ENCODE peak calls at places on chromosomes 4 and X, in seven cellular contexts. K, H, F, B, Q, T and E are unnamed samples.

GRCh38 chr4:10593130-10593529 is 91.4 kb downstream of the CLNK start:
- DNase-seq in K (peak), H (no peak), F (no peak), B (no peak), Q (no peak), T (no peak), E (no peak)

GRCh38 chr4:107044170-107044569 is 8.1 kb upstream of the DKK2 start:
- DNase-seq in K (peak), H (no peak), F (no peak), B (no peak), Q (no peak), T (no peak), E (no peak)

GRCh38 chrX:18617351-18617750 is 54.6 kb downstream of the RS1 start:
- DNase-seq in K (peak), H (peak), F (peak), B (no peak), Q (no peak), T (no peak), E (no peak)

GRCh38 chr4:16626945-16627344 is 271.5 kb downstream of the LDB2 start:
- DNase-seq in K (no peak), H (no peak), F (no peak), B (no peak), Q (no peak), T (no peak), E (no peak)

GRCh38 chr4:145231906-145232700 is 51.7 kb upstream of the OTUD4 start:
- DNase-seq in K (no peak), H (no peak), F (no peak), B (no peak), Q (no peak), T (no peak), E (no peak)

GRCh38 chr4:153573221-153573620 is 107.1 kb downstream of the TMEM131L start:
- DNase-seq in K (no peak), H (no peak), F (no peak), B (no peak), Q (no peak), T (no peak), E (no peak)

GRCh38 chrX:154046262-154046771 is 26.6 kb upstream of the IRAK1 start:
- DNase-seq in K (no peak), H (no peak), F (peak), B (no peak), Q (no peak), T (no peak), E (no peak)

GRCh38 chr4:55549888-55550287 is 3.2 kb upstream of the CLOCK start:
- DNase-seq in K (peak), H (no peak), F (no peak), B (no peak), Q (no peak), T (no peak), E (no peak)

GRCh38 chrX:20517565-20517964 is 250.9 kb upstream of the RPS6KA3 start:
- DNase-seq in K (no peak), H (no peak), F (no peak), B (no peak), Q (no peak), T (no peak), E (no peak)

GRCh38 chrX:40176256-40176978 is 78.7 kb upstream of the BCOR start:
- DNase-seq in K (no peak), H (peak), F (peak), B (no peak), Q (peak), T (no peak), E (peak)

GRCh38 chr4:89539374-89539773 is 231.8 kb upstream of the GPRIN3 start:
- DNase-seq in K (no peak), H (no peak), F (peak), B (no peak), Q (no peak), T (no peak), E (no peak)

GRCh38 chr4:105282489-105282888 is 135.8 kb downstream of the TET2 start:
- DNase-seq in K (no peak), H (no peak), F (no peak), B (no peak), Q (no peak), T (no peak), E (no peak)

GRCh38 chr4:153346563-153346962 is 2.1 kb downstream of the MND1 start:
- DNase-seq in K (no peak), H (no peak), F (no peak), B (no peak), Q (no peak), T (no peak), E (no peak)

GRCh38 chr4:127284236-127284635 is 348.5 kb upstream of the INTU start:
- DNase-seq in K (no peak), H (no peak), F (no peak), B (no peak), Q (no peak), T (no peak), E (no peak)

GRCh38 chr4:136768925-136769275 is 763.4 kb downstream of the PCDH18 start:
- DNase-seq in K (no peak), H (no peak), F (no peak), B (no peak), Q (no peak), T (no peak), E (no peak)

GRCh38 chr4:87580057-87580456 is 28.3 kb upstream of the DSPP start:
- DNase-seq in K (no peak), H (no peak), F (no peak), B (no peak), Q (no peak), T (no peak), E (peak)

GRCh38 chr4:22500128-22500611 is 15.7 kb downstream of the ADGRA3 start:
- DNase-seq in K (no peak), H (no peak), F (no peak), B (no peak), Q (no peak), T (no peak), E (no peak)

GRCh38 chr4:143085644-143086043 is 99.1 kb upstream of the USP38 start:
- DNase-seq in K (no peak), H (no peak), F (no peak), B (no peak), Q (no peak), T (no peak), E (no peak)

GRCh38 chrX:130523460-130524394 is 121.9 kb downstream of the RBMX2 start:
- DNase-seq in K (no peak), H (no peak), F (no peak), B (no peak), Q (peak), T (no peak), E (peak)

GRCh38 chrX:69149466-69150293 is 15.6 kb downstream of the PJA1 start:
- DNase-seq in K (no peak), H (no peak), F (no peak), B (no peak), Q (no peak), T (no peak), E (peak)

GRCh38 chrX:13131511-13132137 is 87.2 kb upstream of the FAM9C start:
- DNase-seq in K (no peak), H (peak), F (no peak), B (no peak), Q (no peak), T (no peak), E (no peak)

GRCh38 chr4:183995489-183996049 is 90.5 kb downstream of the STOX2 start:
- DNase-seq in K (no peak), H (no peak), F (no peak), B (no peak), Q (no peak), T (no peak), E (no peak)

GRCh38 chr4:147975325-147975724 is 243.4 kb downstream of the ARHGAP10 start:
- DNase-seq in K (no peak), H (no peak), F (no peak), B (no peak), Q (no peak), T (no peak), E (no peak)

GRCh38 chr4:105637409-105638258 is 70.9 kb downstream of the INTS12 start:
- DNase-seq in K (no peak), H (peak), F (no peak), B (peak), Q (no peak), T (no peak), E (peak)

DNA sequence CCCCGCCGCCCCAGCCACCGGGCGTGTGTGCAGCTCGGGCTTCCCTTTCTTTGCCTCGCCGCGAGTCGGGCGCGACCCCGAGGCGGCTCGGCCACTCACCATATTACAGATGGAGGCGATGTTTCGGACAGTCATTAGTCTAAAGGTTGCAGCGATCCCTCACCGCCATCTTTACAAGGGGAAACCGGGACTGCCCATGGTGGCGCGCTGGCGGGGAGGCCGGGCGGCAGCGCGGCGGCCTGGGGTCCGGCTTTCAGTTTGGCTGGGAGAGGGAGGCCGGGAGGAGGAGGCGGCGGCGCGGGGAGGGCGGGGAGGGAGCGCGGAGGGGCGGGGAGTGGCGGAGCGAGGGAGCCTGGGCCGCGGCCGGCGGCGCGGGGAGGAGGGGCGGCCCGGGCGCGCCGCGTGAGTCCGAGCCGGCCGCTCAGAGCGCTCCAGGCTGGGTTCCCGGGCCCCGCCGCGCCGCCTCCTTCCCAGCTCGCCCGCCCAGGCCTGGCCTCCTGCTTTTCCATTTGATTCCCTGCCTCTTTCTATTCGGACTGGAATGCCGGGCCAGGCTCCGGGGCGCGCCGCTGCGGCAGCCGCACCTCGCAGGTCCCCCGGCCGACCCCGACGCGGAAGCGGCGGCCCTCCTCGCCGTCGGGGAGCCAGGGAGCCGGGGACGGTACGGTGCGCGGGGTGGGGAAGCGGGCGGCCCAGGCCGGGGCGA is at the start of gene USP46:
- DNase-seq in K (peak), H (peak), F (peak), B (no peak), Q (peak), T (no peak), E (peak)
- TF ChIP-seq MAX in K (peak), H (peak), F (no peak), B (no peak), Q (no peak), T (no peak), E (peak)

GRCh38 chrX:39050427-39050826 is 249.2 kb downstream of the MID1IP1 start:
- DNase-seq in K (no peak), H (no peak), F (no peak), B (no peak), Q (no peak), T (no peak), E (no peak)
- TF ChIP-seq RAD21 in K (no peak), H (no peak), F (no peak), B (no peak), Q (no peak), T (no peak), E (no peak)

DNA sequence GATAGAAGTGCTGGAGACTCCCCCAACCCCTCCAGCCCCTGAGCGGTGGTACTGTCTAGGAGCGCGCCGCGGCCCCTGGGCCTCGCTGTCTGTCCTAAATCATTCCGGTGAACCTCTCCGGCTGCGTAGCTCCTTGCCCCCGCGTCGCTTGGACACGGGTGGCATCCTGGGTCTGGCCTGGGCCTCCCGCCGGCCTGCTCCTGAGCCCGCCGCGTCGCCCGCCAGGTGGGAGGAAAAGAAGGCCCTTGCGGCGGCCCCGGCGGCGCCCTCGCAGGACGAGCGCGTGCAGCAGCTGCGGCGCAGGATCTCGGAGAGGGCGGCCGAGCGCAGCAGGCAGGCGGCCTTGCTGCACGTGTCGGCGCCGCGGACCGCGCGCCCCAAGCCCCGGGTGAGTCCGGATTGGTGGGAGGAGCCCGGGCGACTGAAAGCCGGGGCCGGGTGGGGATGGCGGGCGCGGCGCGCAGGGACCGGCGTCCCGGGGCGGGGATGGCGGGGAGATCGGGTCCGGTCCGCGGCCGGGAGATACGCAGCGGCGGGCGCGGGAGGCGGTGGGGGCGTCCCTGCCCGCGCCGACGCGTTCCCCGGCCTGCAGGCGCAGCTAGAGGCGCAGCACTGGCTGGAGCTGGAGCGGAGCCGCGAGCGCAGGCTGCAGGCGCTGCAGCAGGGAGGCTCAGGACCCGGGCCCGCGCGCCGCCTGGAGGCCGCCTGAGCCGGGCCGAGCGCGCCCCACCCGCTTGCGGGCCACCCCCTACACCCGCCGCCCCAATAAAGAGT is 6.5 kb upstream of the RNF4 start:
- DNase-seq in K (peak), H (peak), F (peak), B (no peak), Q (peak), T (no peak), E (peak)
- TF ChIP-seq MAX in K (no peak), H (peak), F (peak), B (no peak), Q (peak), T (peak), E (peak)

DNA sequence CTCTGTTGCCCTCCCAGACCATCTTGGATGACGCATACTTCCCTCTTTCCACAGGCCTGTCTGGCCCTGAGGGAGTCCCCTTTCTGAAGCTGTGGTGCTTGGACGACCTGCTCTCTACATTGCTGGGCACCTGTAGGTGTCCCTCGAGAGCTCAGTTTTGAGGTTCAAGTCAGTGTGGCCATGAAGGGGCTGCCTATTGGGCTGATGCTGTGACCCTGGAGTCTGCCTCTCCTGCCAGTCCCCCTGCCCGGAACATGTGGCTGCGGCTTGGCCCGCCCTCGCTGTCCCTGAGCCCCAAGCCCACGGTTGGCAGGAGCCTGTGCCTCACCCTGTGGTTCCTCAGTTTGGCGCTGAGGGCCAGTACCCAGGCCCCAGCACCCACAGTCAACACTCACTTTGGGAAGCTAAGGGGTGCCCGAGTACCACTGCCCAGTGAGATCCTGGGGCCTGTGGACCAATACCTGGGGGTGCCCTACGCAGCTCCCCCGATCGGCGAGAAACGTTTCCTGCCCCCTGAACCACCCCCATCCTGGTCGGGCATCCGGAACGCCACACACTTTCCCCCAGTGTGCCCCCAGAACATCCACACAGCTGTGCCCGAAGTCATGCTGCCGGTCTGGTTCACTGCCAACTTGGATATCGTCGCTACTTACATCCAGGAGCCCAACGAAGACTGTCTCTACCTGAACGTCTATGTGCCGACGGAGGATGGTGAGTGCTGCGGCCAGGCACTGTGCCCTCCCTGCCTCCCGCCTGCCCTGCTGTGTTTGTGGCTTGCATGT is 3.0 kb downstream of the NLGN3 start:
- DNase-seq in K (no peak), H (peak), F (no peak), B (no peak), Q (no peak), T (no peak), E (no peak)
- TF ChIP-seq RAD21 in K (no peak), H (no peak), F (no peak), B (no peak), Q (no peak), T (peak), E (no peak)

GRCh38 chr4:189215574-189215973 is 725.1 kb upstream of the FRG1 start:
- DNase-seq in K (no peak), H (no peak), F (no peak), B (no peak), Q (no peak), T (no peak), E (no peak)
- TF ChIP-seq MAX in K (no peak), H (no peak), F (no peak), B (no peak), Q (no peak), T (no peak), E (no peak)

GRCh38 chr4:139783761-139784484 is 118.3 kb downstream of the MGST2 start:
- DNase-seq in K (no peak), H (peak), F (no peak), B (no peak), Q (no peak), T (no peak), E (peak)
- TF ChIP-seq RAD21 in K (no peak), H (no peak), F (no peak), B (no peak), Q (no peak), T (no peak), E (peak)

GRCh38 chr4:74094227-74094626 is 4.8 kb downstream of the CXCL2 start:
- DNase-seq in K (no peak), H (no peak), F (no peak), B (no peak), Q (no peak), T (no peak), E (no peak)

GRCh38 chr4:74095886-74096264 is 3.1 kb downstream of the CXCL2 start:
- DNase-seq in K (no peak), H (no peak), F (no peak), B (no peak), Q (no peak), T (no peak), E (no peak)

GRCh38 chr4:74096265-74096980 is 2.6 kb downstream of the CXCL2 start:
- DNase-seq in K (no peak), H (no peak), F (peak), B (no peak), Q (no peak), T (no peak), E (no peak)

GRCh38 chr4:74095482-74095881 is 3.5 kb downstream of the CXCL2 start:
- DNase-seq in K (no peak), H (no peak), F (peak), B (no peak), Q (no peak), T (no peak), E (no peak)

DNA sequence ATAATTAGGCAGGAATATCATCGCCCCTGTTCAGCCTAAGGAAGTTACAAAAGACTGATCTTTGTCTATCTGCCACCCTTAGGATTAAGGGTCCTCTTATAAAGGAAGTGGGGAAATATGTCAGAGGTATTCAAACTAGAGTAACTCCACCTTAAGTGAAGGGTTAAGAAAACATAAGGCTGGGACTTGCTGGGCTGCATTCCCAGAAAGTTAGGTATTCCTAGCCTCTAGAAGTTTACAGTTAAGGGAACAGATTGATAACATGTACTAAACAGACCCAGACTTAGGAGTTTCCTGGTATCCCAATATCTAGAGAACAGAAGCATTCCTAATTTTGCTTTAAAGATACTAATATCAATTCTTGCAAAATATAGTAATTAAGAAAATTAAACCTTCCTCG is 6.0 kb downstream of the CXCL2 start:
- DNase-seq in K (no peak), H (no peak), F (no peak), B (no peak), Q (no peak), T (no peak), E (no peak)
- TF ChIP-seq MAX in K (no peak), H (no peak), F (no peak), B (no peak), Q (no peak), T (no peak), E (no peak)

GRCh38 chr4:44425614-44426208 is 22.9 kb downstream of the KCTD8 start:
- DNase-seq in K (no peak), H (no peak), F (peak), B (no peak), Q (no peak), T (no peak), E (peak)

GRCh38 chr4:44421330-44421729 is 27.3 kb downstream of the KCTD8 start:
- DNase-seq in K (no peak), H (no peak), F (no peak), B (no peak), Q (no peak), T (no peak), E (no peak)

GRCh38 chr4:44422912-44423311 is 25.7 kb downstream of the KCTD8 start:
- DNase-seq in K (no peak), H (no peak), F (no peak), B (no peak), Q (no peak), T (no peak), E (no peak)
- TF ChIP-seq RAD21 in K (no peak), H (no peak), F (no peak), B (no peak), Q (no peak), T (no peak), E (no peak)

GRCh38 chr4:38189445-38189844 is 229.2 kb downstream of the PTTG2 start:
- DNase-seq in K (peak), H (peak), F (peak), B (no peak), Q (no peak), T (no peak), E (no peak)
- TF ChIP-seq MAX in K (peak), H (no peak), F (no peak), B (no peak), Q (no peak), T (no peak), E (no peak)

DNA sequence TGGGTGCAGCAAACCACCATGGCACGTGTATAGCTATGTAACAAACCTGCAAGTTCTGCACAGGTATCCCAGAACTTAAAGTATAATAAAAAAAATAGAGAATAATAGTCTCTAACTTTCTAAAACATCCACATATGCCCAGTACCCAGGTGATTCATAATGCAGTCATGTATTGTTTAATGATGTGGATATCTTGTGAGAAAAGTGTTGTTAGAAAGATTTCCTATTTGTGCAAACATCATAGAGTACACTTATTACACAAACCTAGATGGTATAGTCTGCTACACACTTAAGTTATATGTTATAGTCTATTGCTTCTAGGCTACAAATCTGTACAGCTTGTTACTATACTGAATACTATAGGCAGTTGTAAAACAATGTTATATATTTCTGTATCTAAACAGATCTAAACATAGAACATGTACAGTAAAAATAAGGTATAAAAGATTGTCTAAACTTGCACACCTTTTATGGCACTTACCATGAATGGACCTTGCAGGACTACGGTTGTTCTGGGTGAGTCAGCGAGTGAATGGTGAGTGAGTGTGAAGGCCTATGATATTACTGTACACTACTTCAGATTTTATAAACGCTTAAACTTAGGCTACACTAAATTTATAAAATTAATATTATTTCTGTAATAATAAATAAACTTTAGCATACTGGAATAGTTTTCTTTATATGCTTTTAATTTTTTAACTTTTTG is 232.2 kb upstream of the SLIT2 start:
- DNase-seq in K (no peak), H (no peak), F (no peak), B (no peak), Q (no peak), T (no peak), E (no peak)
- TF ChIP-seq RAD21 in K (no peak), H (no peak), F (no peak), B (no peak), Q (no peak), T (no peak), E (no peak)